ENCODE peak calls at places on chromosomes 11 and 22, in nine cellular contexts. O is aorta, H is substantia nigra, L is pancreas, K is heart right ventricle, T is heart left ventricle, D is cardiac muscle cell, Z is vagina, J is lower lobe of right lung. N is an unnamed sample.

GRCh38 chr11:126874831-126875230 is 125.7 kb downstream of the KIRREL3 start:
- DNase-seq in O (no peak), D (no peak), J (no peak), H (no peak), Z (no peak), L (no peak), K (no peak), T (no peak), N (no peak)

GRCh38 chr11:83019888-83020579 is 51.7 kb downstream of the RAB30 start:
- DNase-seq in D (no peak), J (no peak), T (peak), H (peak), L (no peak), O (peak), Z (no peak), K (peak), N (no peak)

GRCh38 chr22:36610056-36610455 is 81.1 kb upstream of the EIF3D start:
- DNase-seq in K (no peak), T (no peak), H (no peak), O (no peak), J (no peak), L (no peak), D (no peak), Z (no peak), N (no peak)

GRCh38 chr11:35127619-35128018 is 11.4 kb upstream of the CD44 start:
- DNase-seq in L (no peak), Z (no peak), K (no peak), D (no peak), H (no peak), O (no peak), T (no peak), J (no peak), N (no peak)

GRCh38 chr22:28802595-28803087 is 2.3 kb upstream of the XBP1 start:
- DNase-seq in J (no peak), L (no peak), Z (no peak), D (no peak), O (no peak), K (no peak), T (no peak), H (no peak), N (no peak)

GRCh38 chr11:102615077-102615893 is 9.8 kb downstream of the MMP20 start:
- DNase-seq in K (no peak), L (no peak), D (no peak), O (no peak), J (no peak), T (no peak), Z (no peak), H (no peak), N (no peak)

GRCh38 chr22:40256501-40256900 is 78.8 kb downstream of the TNRC6B start:
- DNase-seq in Z (no peak), K (no peak), H (no peak), J (no peak), L (no peak), O (no peak), D (no peak), T (no peak), N (no peak)

GRCh38 chr11:72969894-72970335 is 155.7 kb downstream of the ATG16L2 start:
- DNase-seq in H (no peak), D (peak), O (no peak), J (no peak), T (no peak), Z (no peak), L (no peak), K (no peak), N (no peak)

GRCh38 chr11:128931661-128932060 is 11.0 kb downstream of the TP53AIP1 start:
- DNase-seq in Z (no peak), L (no peak), D (no peak), J (no peak), T (no peak), H (no peak), O (no peak), K (no peak), N (no peak)

GRCh38 chr11:19493446-19493845 is 219.2 kb upstream of the NAV2 start:
- DNase-seq in D (no peak), H (no peak), T (no peak), Z (no peak), J (no peak), K (no peak), O (no peak), L (no peak), N (no peak)

GRCh38 chr11:102603576-102603975 is 21.6 kb downstream of the MMP20 start:
- DNase-seq in J (no peak), K (no peak), T (no peak), L (no peak), Z (no peak), H (no peak), O (no peak), D (no peak), N (no peak)

GRCh38 chr11:67400942-67401494 is 640 bp downstream of the PPP1CA start:
- DNase-seq in Z (no peak), D (peak), T (no peak), J (no peak), L (no peak), H (no peak), K (no peak), O (no peak), N (no peak)

GRCh38 chr11:57347336-57347735 is 9.2 kb downstream of the P2RX3 start:
- DNase-seq in Z (no peak), H (no peak), K (no peak), O (peak), J (no peak), T (no peak), D (no peak), L (no peak), N (no peak)

GRCh38 chr22:23532756-23533155 is 47.3 kb downstream of the IGLL1 start:
- DNase-seq in L (no peak), J (no peak), O (peak), D (no peak), T (peak), K (no peak), Z (no peak), H (no peak), N (no peak)

GRCh38 chr11:7514099-7514725 is 413 bp downstream of the PPFIBP2 start:
- DNase-seq in K (no peak), H (no peak), L (peak), O (peak), J (peak), Z (no peak), T (peak), D (no peak), N (peak)

GRCh38 chr11:92765965-92766371 is 203.5 kb upstream of the MTNR1B start:
- DNase-seq in O (no peak), T (peak), H (no peak), K (peak), J (peak), Z (no peak), D (peak), L (no peak), N (no peak)

GRCh38 chr11:91373497-91373896 is 851.1 kb upstream of the FAT3 start:
- DNase-seq in O (no peak), D (no peak), L (no peak), J (no peak), K (no peak), Z (no peak), H (no peak), T (no peak), N (no peak)

GRCh38 chr11:64524534-64525042 is 66.4 kb upstream of the SLC22A12 start:
- DNase-seq in T (no peak), L (no peak), D (no peak), Z (no peak), H (no peak), J (peak), O (peak), K (no peak), N (no peak)

GRCh38 chr11:96027021-96027420 is 103.1 kb upstream of the MTMR2 start:
- DNase-seq in K (no peak), J (no peak), L (no peak), D (no peak), T (no peak), Z (no peak), O (no peak), H (no peak), N (no peak)

GRCh38 chr22:22933100-22933806 is 45.6 kb downstream of the IGLL5 start:
- DNase-seq in O (no peak), T (no peak), L (no peak), Z (no peak), K (no peak), H (no peak), D (no peak), J (peak), N (no peak)

GRCh38 chr11:64863381-64864060 is 14.9 kb downstream of the EHD1 start:
- DNase-seq in Z (no peak), D (peak), H (no peak), L (no peak), O (no peak), K (no peak), J (no peak), T (no peak), N (peak)

GRCh38 chr11:111833524-111833923 is 37.9 kb downstream of the ALG9 start:
- DNase-seq in O (no peak), D (peak), K (no peak), Z (no peak), L (no peak), H (no peak), J (no peak), T (no peak), N (peak)

GRCh38 chr22:42365337-42365865 is 66.8 kb downstream of the NFAM1 start:
- DNase-seq in K (no peak), Z (no peak), D (no peak), T (no peak), H (no peak), O (no peak), L (no peak), J (no peak), N (no peak)

GRCh38 chr22:40036591-40037225 is 42.0 kb downstream of the FAM83F start:
- DNase-seq in J (peak), T (peak), K (peak), O (peak), H (peak), D (peak), L (peak), Z (no peak), N (peak)

GRCh38 chr11:75402002-75402773 is 2.9 kb downstream of the RPS3 start:
- DNase-seq in J (no peak), L (no peak), Z (no peak), K (no peak), O (no peak), H (no peak), T (no peak), D (no peak), N (no peak)

GRCh38 chr11:93743316-93743715 is 1.8 kb downstream of the C11orf54 start:
- DNase-seq in K (no peak), J (peak), L (peak), O (no peak), Z (no peak), D (no peak), H (no peak), T (no peak), N (no peak)

GRCh38 chr22:49670610-49671330 is 156.9 kb downstream of the BRD1 start:
- DNase-seq in J (peak), O (peak), T (no peak), L (no peak), Z (no peak), H (no peak), K (peak), D (no peak), N (peak)

GRCh38 chr11:36012979-36013378 is 69.1 kb downstream of the LDLRAD3 start:
- DNase-seq in T (no peak), J (no peak), D (peak), Z (no peak), L (no peak), K (no peak), H (no peak), O (no peak), N (no peak)

GRCh38 chr11:818396-819128 is at the start of gene PNPLA2:
- DNase-seq in K (no peak), L (peak), O (no peak), H (no peak), D (peak), Z (no peak), J (no peak), T (no peak), N (no peak)

GRCh38 chr11:86119062-86119461 is 50.2 kb upstream of the PICALM start:
- DNase-seq in J (no peak), O (no peak), L (no peak), K (peak), T (no peak), D (no peak), Z (no peak), H (no peak), N (no peak)

GRCh38 chr11:119567667-119568582 is 145.0 kb upstream of the THY1 start:
- DNase-seq in H (no peak), T (peak), L (no peak), D (peak), Z (no peak), K (peak), O (no peak), J (no peak), N (no peak)

GRCh38 chr11:11528986-11529385 is 92.8 kb downstream of the GALNT18 start:
- DNase-seq in H (no peak), D (no peak), J (no peak), O (no peak), L (no peak), K (no peak), Z (no peak), T (no peak), N (no peak)

GRCh38 chr11:118785362-118785761 is 5.6 kb downstream of the DDX6 start:
- DNase-seq in J (no peak), D (peak), H (no peak), O (no peak), L (no peak), T (no peak), Z (no peak), K (no peak), N (no peak)

GRCh38 chr22:37804502-37804885 is 3.2 kb upstream of the GCAT start:
- DNase-seq in D (no peak), J (no peak), Z (no peak), H (no peak), O (no peak), K (no peak), L (no peak), T (no peak), N (no peak)

GRCh38 chr22:37804886-37805857 is 2.6 kb upstream of the GCAT start:
- DNase-seq in H (peak), L (peak), D (peak), T (peak), J (peak), O (peak), K (peak), Z (no peak), N (peak)

GRCh38 chr22:37802310-37803194 is 5.2 kb upstream of the GCAT start:
- DNase-seq in H (peak), J (peak), D (peak), L (peak), T (peak), Z (no peak), O (peak), K (peak), N (peak)

GRCh38 chr22:37803195-37803635 is 4.5 kb upstream of the GCAT start:
- DNase-seq in H (no peak), J (no peak), O (no peak), K (no peak), Z (no peak), D (no peak), T (no peak), L (no peak), N (no peak)

GRCh38 chr22:37803636-37804371 is 3.9 kb upstream of the GCAT start:
- DNase-seq in D (no peak), K (no peak), H (no peak), T (no peak), J (no peak), O (no peak), L (no peak), Z (no peak), N (no peak)
- H3K27ac ChIP-seq in D (no peak), K (no peak), H (no peak), T (no peak), J (peak), O (no peak), L (no peak), Z (peak), N (peak)

GRCh38 chr11:69251639-69252493 is 42.1 kb upstream of the MYEOV start:
- DNase-seq in D (no peak), J (no peak), T (no peak), Z (no peak), L (peak), H (no peak), O (peak), K (no peak), N (no peak)

GRCh38 chr11:69252494-69252845 is 41.5 kb upstream of the MYEOV start:
- DNase-seq in K (no peak), T (no peak), H (no peak), O (no peak), D (no peak), Z (no peak), L (no peak), J (no peak), N (no peak)

GRCh38 chr11:69249086-69249640 is 44.8 kb upstream of the MYEOV start:
- DNase-seq in K (no peak), T (no peak), H (no peak), L (no peak), J (no peak), Z (no peak), O (peak), D (no peak), N (no peak)

GRCh38 chr11:69250503-69251393 is 43.2 kb upstream of the MYEOV start:
- DNase-seq in O (peak), L (no peak), T (no peak), J (no peak), H (no peak), D (no peak), K (no peak), Z (no peak), N (no peak)

DNA sequence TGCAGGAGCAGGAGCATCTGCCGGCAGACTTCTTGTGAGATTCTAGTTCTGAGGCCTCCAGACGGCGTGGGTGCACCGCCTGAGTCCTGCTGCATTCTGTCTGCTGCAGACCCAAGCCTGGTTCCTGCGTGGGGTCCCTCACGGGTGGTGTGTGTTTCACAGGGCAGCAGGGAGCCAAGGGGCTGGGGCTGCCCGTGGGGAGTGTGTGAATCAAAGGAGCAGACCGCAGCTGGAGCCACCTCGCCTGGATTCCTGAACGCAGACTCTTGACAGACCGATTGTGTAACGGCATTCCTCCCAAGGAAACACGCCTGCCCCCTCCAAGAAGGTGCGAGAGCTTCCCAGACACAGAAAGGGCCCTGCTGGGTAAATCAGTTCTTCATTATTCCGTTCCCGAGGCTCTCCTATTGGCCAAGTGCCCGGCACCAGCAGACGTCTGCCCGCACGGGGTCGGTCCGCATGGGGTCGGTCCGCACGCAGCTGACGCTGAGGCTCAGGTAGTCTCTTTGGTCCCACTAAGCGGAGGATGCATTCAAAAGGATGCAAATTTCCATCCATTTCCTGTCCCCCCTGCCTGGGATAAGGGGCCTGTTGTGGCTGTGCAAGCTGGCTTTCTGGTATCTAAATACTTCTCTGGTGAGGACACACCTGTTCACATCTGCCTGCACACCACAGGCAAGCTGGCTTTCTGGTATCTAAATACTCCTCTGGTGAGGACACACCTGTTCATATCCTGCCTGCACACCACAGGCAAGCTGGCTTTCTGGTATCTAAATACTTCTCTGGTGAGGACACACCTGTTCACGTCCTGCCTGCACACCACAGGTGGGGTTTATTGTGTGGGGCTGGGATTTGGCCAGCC is 44.1 kb upstream of the MYEOV start:
- DNase-seq in Z (no peak), O (peak), J (peak), K (no peak), H (no peak), L (no peak), D (peak), T (no peak), N (no peak)
- H3K27ac ChIP-seq in Z (no peak), O (no peak), J (peak), K (no peak), H (no peak), L (no peak), D (no peak), T (no peak), N (no peak)

GRCh38 chr11:122808494-122808893 is 29.8 kb upstream of the CRTAM start:
- DNase-seq in Z (no peak), H (no peak), T (no peak), O (no peak), J (no peak), D (peak), L (no peak), K (peak), N (no peak)

GRCh38 chr11:122809861-122810260 is 28.4 kb upstream of the CRTAM start:
- DNase-seq in Z (no peak), K (no peak), J (no peak), O (no peak), D (no peak), T (no peak), L (no peak), H (no peak), N (no peak)

GRCh38 chr11:122804796-122805195 is 33.5 kb upstream of the CRTAM start:
- DNase-seq in K (no peak), O (no peak), J (no peak), Z (no peak), T (no peak), D (no peak), L (no peak), H (no peak), N (no peak)

GRCh38 chr11:122804161-122804560 is 34.1 kb upstream of the CRTAM start:
- DNase-seq in D (no peak), O (no peak), Z (no peak), H (no peak), K (no peak), J (no peak), L (no peak), T (no peak), N (no peak)

GRCh38 chr11:122807731-122808485 is 30.4 kb upstream of the CRTAM start:
- DNase-seq in T (no peak), D (peak), Z (no peak), O (no peak), J (no peak), K (no peak), H (no peak), L (no peak), N (no peak)
- H3K27ac ChIP-seq in T (peak), D (no peak), Z (peak), O (no peak), J (peak), K (peak), H (no peak), L (peak), N (no peak)

GRCh38 chr22:31105282-31105929 is 2.0 kb downstream of the SELENOM start:
- DNase-seq in Z (no peak), J (no peak), L (no peak), D (no peak), K (peak), T (no peak), H (no peak), O (no peak), N (no peak)

GRCh38 chr22:31104869-31105268 is 2.5 kb downstream of the SELENOM start:
- DNase-seq in J (no peak), O (peak), L (no peak), H (no peak), K (peak), Z (no peak), D (no peak), T (peak), N (no peak)

GRCh38 chr22:31103111-31103510 is 4.3 kb downstream of the SELENOM start:
- DNase-seq in T (no peak), H (no peak), L (no peak), D (no peak), Z (no peak), O (no peak), J (no peak), K (no peak), N (no peak)

GRCh38 chr22:31102441-31103081 is 4.8 kb downstream of the SELENOM start:
- DNase-seq in J (no peak), H (no peak), O (peak), D (peak), Z (no peak), K (peak), L (peak), T (peak), N (no peak)

DNA sequence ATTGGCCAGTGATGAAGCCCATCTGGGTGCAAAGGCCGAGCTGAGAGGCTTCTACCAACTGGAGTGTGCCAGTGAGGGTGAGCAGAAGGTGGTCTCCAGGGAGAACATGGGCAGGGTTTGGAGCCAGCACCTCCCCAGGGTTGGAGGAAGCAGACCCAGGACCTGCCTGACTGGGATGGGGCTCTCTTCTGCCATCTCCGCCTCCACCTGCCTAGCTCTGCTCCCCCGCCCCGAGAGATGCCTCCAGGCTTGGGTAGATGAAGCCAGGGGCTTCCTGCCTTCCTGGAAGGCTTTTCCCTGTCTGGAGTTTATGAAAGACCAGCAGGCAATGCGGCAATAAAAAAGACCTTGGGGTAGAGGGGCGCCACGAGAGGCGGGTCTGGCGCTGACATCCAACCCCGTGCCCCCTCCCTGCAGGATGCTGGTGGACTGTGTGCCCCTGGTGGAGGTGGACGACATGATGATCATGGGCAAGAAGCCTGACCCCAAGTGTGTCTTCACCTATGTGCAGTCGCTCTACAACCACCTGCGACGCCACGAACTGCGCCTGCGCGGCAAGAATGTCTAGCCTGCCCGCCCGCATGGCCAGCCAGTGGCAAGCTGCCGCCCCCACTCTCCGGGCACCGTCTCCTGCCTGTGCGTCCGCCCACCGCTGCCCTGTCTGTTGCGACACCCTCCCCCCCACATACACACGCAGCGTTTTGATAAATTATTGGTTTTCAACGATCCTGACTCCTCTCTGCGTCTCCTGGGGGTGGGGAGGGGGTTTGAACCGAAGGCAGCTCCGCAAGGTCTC is 3.3 kb downstream of the SELENOM start:
- DNase-seq in H (no peak), J (no peak), T (peak), Z (no peak), D (no peak), L (no peak), O (peak), K (peak), N (peak)
- H3K27ac ChIP-seq in H (no peak), J (no peak), T (no peak), Z (peak), D (no peak), L (no peak), O (peak), K (no peak), N (no peak)

N was measured in right lobe of liver.